ENCODE peak calls at places on chromosomes 12 and 14, in seven cellular contexts. E is endodermal cell, M is fibroblast of lung, B is NB4, W is lung, I is tibial artery, K is mammary epithelial cell. A is an unnamed sample.

GRCh38 chr14:34012978-34013713 is 62.3 kb upstream of the EGLN3 start:
- DNase-seq in E (no peak), M (no peak), B (peak), W (no peak), I (no peak), K (no peak), A (no peak)

GRCh38 chr14:59305836-59306555 is 117.5 kb downstream of the DAAM1 start:
- DNase-seq in E (no peak), M (peak), B (no peak), W (no peak), I (no peak), K (no peak), A (peak)

GRCh38 chr12:108815369-108815768 is 42.0 kb downstream of the SSH1 start:
- DNase-seq in E (no peak), M (no peak), B (no peak), W (no peak), I (no peak), K (no peak), A (no peak)

GRCh38 chr14:103527408-103528157 is 1.4 kb upstream of the TRMT61A start:
- DNase-seq in E (no peak), M (no peak), B (peak), W (no peak), I (no peak), K (peak), A (no peak)

GRCh38 chr14:101503431-101504095 is 57.7 kb upstream of the DIO3 start:
- DNase-seq in E (peak), M (no peak), B (no peak), W (no peak), I (no peak), K (no peak), A (no peak)

GRCh38 chr12:55847033-55847432 is 4.3 kb upstream of the MMP19 start:
- DNase-seq in E (no peak), M (peak), B (peak), W (no peak), I (peak), K (peak), A (peak)

GRCh38 chr14:74474376-74474775 is 18.7 kb downstream of the NPC2 start:
- DNase-seq in E (no peak), M (no peak), B (no peak), W (no peak), I (peak), K (no peak), A (no peak)

GRCh38 chr14:106788534-106788933 is 1262.2 kb downstream of the TMEM121 start:
- DNase-seq in E (no peak), M (no peak), B (no peak), W (no peak), I (no peak), K (no peak), A (no peak)

GRCh38 chr14:76710093-76711010 is 50.9 kb upstream of the VASH1 start:
- DNase-seq in E (peak), M (peak), B (peak), W (no peak), I (no peak), K (peak), A (peak)

GRCh38 chr12:105674871-105675699 is 344.6 kb downstream of the C12orf75 start:
- DNase-seq in E (no peak), M (no peak), B (no peak), W (no peak), I (no peak), K (no peak), A (no peak)

GRCh38 chr12:26097046-26097878 is 27.6 kb downstream of the BHLHE41 start:
- DNase-seq in E (peak), M (peak), B (peak), W (peak), I (peak), K (peak), A (peak)

GRCh38 chr14:104210548-104211195 is 72.3 kb downstream of the KIF26A start:
- DNase-seq in E (no peak), M (no peak), B (no peak), W (no peak), I (no peak), K (no peak), A (no peak)

GRCh38 chr14:90936757-90937440 is 120.7 kb upstream of the TTC7B start:
- DNase-seq in E (no peak), M (no peak), B (no peak), W (no peak), I (no peak), K (no peak), A (no peak)

GRCh38 chr12:64082866-64083268 is 139.2 kb downstream of the KICS2 start:
- DNase-seq in E (no peak), M (no peak), B (no peak), W (no peak), I (no peak), K (no peak), A (no peak)

GRCh38 chr14:91068642-91069041 is 8.2 kb upstream of the RPS6KA5 start:
- DNase-seq in E (no peak), M (peak), B (no peak), W (no peak), I (no peak), K (no peak), A (no peak)

DNA sequence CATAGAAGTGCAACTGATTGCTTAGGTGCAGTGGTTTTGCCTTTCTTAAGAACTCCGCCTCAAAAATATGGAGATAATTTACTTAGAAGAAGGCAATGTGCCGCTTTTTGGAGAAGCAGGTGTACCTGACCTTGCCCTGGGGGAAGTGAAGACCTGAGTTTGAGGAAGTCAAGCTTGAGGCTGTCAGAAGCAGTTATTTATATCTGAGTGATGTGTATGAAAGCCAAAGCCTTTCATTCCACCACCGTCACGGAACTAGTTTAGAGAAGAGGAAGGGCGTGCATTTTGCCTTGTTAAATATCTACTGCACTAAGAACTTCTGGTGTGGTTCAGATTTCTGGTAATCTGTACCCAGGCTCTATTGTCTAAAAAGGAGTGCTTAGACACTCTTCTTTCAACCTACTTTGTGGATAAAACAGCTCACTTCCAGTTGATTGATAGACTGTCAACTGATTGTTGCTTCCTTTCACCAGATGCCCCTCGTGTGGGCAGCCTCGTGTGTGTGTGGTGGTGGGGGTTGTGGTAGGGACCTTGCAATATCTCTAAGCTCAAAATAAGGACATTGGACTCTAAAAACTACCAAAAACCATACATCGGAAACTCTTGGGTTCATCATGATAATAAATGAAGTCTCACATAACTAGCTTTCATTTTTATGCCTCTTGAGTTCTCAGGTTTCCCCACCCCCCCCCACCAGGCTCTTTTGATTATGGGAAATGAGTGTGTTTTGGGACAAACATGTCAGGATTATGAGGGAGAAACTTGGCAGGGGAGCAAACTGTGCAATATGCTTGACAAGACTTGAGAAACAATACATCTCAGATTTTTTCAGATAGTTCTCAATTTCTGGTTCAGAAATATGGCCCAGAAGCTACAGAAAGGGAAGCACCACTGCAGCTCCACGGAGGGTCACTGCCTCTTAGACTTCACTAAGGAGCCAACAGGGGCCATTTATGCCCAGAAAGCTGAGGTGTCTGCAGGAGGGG is 78.6 kb downstream of the ARF6 start:
- DNase-seq in E (no peak), M (no peak), B (peak), W (no peak), I (no peak), K (no peak), A (peak)
- TF ChIP-seq CTCF in E (no peak), M (no peak), B (no peak), W (no peak), I (no peak), K (no peak), A (no peak)

DNA sequence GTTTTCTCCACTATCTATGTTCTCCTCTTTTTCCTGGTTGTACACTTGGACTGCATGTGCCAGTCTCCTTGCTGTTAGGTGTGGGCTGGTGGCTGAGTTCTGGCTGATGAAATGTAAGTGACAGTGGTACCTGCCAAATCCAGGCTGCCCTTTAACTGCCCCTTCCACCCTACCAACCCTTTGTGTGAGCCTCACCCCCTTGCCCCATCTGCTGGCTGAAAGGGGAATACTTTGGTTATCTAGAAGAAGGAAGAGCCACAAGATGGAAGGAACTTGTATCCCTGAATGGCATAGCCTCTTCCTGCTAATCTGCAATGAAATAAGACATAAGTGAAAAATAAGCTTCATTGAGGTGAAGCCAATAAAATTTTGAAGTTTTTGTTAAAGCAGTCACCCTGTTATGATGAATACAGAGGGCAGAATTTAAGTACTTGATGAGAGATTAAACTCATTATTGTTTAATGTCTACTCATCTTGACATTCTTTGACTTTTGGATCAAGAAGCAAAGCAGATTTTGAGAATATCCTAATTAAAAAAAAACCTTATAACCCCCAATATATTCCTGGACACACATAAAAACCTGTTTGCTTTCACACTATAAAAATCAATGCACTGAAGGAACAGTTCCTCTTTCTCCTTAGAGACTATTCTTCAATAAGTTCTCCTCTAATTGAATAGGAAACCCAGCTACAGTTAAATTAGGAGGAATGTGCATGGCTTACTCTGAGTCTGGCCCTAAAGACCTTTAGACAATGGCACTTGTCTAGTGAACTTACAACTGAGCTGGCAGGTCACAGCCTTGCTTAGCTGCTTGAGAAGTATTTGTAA is 262.6 kb upstream of the BTG1 start:
- DNase-seq in E (peak), M (no peak), B (peak), W (peak), I (no peak), K (peak), A (no peak)
- H3K4me3 ChIP-seq in E (no peak), M (no peak), B (no peak), W (no peak), I (no peak), K (no peak), A (no peak)

GRCh38 chr12:109910969-109911348 is 10.9 kb downstream of the TCHP start:
- DNase-seq in E (peak), M (peak), B (peak), W (no peak), I (no peak), K (no peak), A (no peak)
- TF ChIP-seq CTCF in E (peak), M (peak), B (peak), W (no peak), I (no peak), K (peak), A (peak)

GRCh38 chr12:13968281-13968680 is 13.1 kb downstream of the GRIN2B start:
- DNase-seq in E (no peak), M (no peak), B (no peak), W (no peak), I (no peak), K (no peak), A (no peak)
- H3K4me3 ChIP-seq in E (no peak), M (no peak), B (no peak), W (no peak), I (no peak), K (no peak), A (no peak)

DNA sequence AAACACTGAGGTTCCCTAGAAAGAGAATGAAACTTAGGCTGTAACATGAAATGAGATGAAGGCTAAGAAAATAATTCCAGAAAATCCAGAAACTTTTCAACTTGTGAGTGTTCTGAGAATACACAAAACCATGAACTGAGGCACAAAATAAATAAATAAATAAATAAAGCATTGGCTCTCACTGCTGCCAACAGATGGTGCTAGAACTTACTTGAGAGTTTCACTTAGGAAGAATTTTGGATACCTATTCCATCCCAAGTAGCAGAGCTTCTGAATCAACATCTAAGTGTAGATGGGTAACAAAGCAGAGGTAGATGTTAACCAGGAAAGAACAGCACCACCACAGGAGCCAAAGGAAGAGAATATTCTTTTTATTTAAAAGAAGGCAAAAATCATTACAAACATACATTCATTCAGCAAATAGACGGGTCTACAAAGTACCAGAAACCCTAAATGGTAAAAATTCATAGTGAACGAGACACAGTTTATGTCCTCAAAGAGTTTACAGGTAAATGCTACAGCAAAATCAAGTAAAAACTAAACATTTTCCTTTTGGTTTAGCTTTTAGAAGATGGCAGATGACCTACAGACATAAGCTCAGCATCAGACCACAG is 16.7 kb downstream of the EPS8 start:
- DNase-seq in E (no peak), M (peak), B (peak), W (no peak), I (no peak), K (no peak), A (peak)
- TF ChIP-seq CTCF in E (peak), M (peak), B (peak), W (peak), I (peak), K (peak), A (peak)

GRCh38 chr12:91383106-91383505 is 200.5 kb upstream of the DCN start:
- DNase-seq in E (no peak), M (no peak), B (no peak), W (no peak), I (no peak), K (peak), A (peak)

GRCh38 chr12:91384391-91384790 is 201.8 kb upstream of the DCN start:
- DNase-seq in E (no peak), M (no peak), B (no peak), W (no peak), I (no peak), K (no peak), A (no peak)

GRCh38 chr12:91382081-91382543 is 199.5 kb upstream of the DCN start:
- DNase-seq in E (peak), M (peak), B (peak), W (peak), I (peak), K (peak), A (peak)

GRCh38 chr12:91388573-91388972 is 206.0 kb upstream of the DCN start:
- DNase-seq in E (no peak), M (no peak), B (no peak), W (no peak), I (no peak), K (no peak), A (no peak)

DNA sequence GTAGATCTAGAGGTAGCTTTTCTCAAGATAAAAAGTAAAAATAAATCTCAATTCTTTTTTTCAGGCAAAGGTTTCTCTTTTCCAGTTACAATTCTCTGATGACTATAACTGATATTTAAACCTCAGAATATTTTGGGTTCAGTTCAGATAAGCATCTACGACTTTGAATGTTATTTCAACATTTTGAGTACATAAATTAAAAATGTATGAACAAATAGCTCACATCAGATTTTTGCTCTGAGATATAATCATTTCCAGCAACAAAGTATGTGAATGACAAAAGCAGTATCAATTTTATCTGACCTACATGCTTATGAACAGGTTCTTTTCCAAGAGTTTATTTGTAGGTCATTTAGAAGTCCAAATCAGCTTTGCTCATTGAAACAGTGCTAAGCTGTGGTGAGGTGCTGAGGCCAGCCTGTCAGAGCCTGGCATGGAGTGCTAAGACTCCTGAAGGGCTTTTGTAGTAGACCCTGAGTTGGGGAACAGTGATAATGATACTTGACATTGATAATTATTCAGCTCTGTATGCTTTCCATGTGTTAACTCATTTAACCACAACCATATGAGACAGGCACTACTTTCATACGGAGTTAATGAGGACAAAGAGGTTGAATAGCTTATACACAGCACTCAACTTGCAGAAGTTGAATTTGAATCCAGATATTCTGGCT is 205.0 kb upstream of the DCN start:
- DNase-seq in E (no peak), M (no peak), B (no peak), W (no peak), I (no peak), K (no peak), A (no peak)
- H3K4me3 ChIP-seq in E (no peak), M (no peak), B (no peak), W (no peak), I (no peak), K (no peak), A (no peak)

DNA sequence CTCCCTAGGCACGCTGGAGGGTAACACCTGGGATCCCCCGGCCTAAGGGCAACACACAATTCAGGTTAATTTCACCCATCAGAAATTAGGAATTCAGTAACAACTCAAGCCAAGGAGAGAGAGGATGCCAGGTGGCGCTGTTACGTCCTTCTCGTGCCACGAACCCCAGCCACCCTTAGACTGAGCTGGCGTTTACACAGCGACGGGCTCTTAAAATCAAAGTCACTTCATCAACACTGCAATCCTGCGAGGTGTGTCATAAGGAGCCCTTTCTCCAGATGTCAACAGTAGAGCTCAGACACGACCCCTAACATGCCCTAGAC is 110.6 kb upstream of the TMEM132D start:
- DNase-seq in E (peak), M (no peak), B (peak), W (no peak), I (no peak), K (no peak), A (no peak)
- TF ChIP-seq CTCF in E (peak), M (no peak), B (peak), W (no peak), I (no peak), K (no peak), A (no peak)

GRCh38 chr12:131808744-131809371 is 19.3 kb upstream of the MMP17 start:
- DNase-seq in E (no peak), M (no peak), B (peak), W (no peak), I (no peak), K (no peak), A (no peak)
- H3K4me3 ChIP-seq in E (no peak), M (no peak), B (peak), W (peak), I (no peak), K (peak), A (no peak)

GRCh38 chr12:49019435-49020317 is 1.1 kb upstream of the PRKAG1 start:
- DNase-seq in E (peak), M (peak), B (peak), W (no peak), I (no peak), K (no peak), A (peak)

GRCh38 chr12:49018282-49019119 is at the start of gene PRKAG1:
- DNase-seq in E (peak), M (peak), B (peak), W (peak), I (peak), K (peak), A (peak)

GRCh38 chr12:49019120-49019430 is 499 bp upstream of the PRKAG1 start:
- DNase-seq in E (no peak), M (no peak), B (no peak), W (no peak), I (no peak), K (no peak), A (no peak)

GRCh38 chr12:49020441-49020840 is 1.9 kb upstream of the PRKAG1 start:
- DNase-seq in E (no peak), M (no peak), B (no peak), W (no peak), I (no peak), K (no peak), A (no peak)

GRCh38 chr12:49017764-49018281 is 753 bp downstream of the PRKAG1 start:
- DNase-seq in E (no peak), M (peak), B (peak), W (no peak), I (no peak), K (no peak), A (peak)
- TF ChIP-seq CTCF in E (no peak), M (no peak), B (no peak), W (no peak), I (no peak), K (no peak), A (no peak)

DNA sequence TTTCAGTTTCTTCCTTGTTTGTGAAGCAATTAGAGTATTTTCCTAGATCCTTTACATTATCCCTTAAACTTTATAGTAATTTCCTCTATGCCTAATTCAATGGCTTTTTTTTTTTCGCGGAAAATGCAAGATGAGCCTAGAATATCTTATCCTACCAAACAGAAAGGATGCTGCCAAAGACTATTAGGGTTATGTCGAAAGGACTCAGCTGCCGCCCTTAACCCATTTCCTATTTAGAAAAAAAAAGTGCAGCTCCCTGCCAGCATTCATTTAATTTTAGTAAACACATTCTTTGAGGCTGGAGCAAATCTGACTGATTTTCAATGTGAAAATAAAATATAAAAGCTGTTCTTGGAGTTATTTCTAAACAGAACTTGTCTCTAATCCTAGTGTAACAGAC is 8.0 kb upstream of the A2M start:
- DNase-seq in E (no peak), M (no peak), B (no peak), W (no peak), I (no peak), K (no peak), A (no peak)
- H3K4me3 ChIP-seq in E (no peak), M (peak), B (no peak), W (no peak), I (peak), K (no peak), A (no peak)